ENCODE peak calls at places on chromosomes 4 and X, in five cellular contexts. P, D, G, R and F are unnamed samples.

GRCh38 chr4:1072830-1073446 is 40.4 kb downstream of the RNF212 start:
- DNase-seq in P (peak), D (peak), G (peak), R (peak), F (peak)

GRCh38 chr4:164408831-164409230 is 345.1 kb upstream of the SMIM31 start:
- DNase-seq in P (no peak), D (no peak), G (no peak), R (no peak), F (no peak)

GRCh38 chr4:148514041-148514440 is 71.8 kb upstream of the NR3C2 start:
- DNase-seq in P (no peak), D (no peak), G (peak), R (no peak), F (no peak)

GRCh38 chr4:133921280-133922195 is 280.1 kb downstream of the PABPC4L start:
- DNase-seq in P (peak), D (no peak), G (no peak), R (peak), F (no peak)

GRCh38 chr4:177386416-177386815 is 55.8 kb downstream of the AGA start:
- DNase-seq in P (no peak), D (no peak), G (no peak), R (no peak), F (no peak)

GRCh38 chrX:27680726-27681125 is 90.6 kb downstream of the DCAF8L2 start:
- DNase-seq in P (no peak), D (no peak), G (no peak), R (peak), F (no peak)

GRCh38 chrX:48703642-48704481 is 7.3 kb downstream of the SUV39H1 start:
- DNase-seq in P (peak), D (no peak), G (no peak), R (peak), F (no peak)

GRCh38 chr4:84907145-84907544 is 59.3 kb downstream of the WDFY3 start:
- DNase-seq in P (no peak), D (no peak), G (no peak), R (no peak), F (no peak)

GRCh38 chr4:61245321-61245720 is 45.2 kb downstream of the ADGRL3 start:
- DNase-seq in P (no peak), D (no peak), G (no peak), R (no peak), F (no peak)

GRCh38 chr4:75542824-75543223 is 13.0 kb upstream of the ODAPH start:
- DNase-seq in P (peak), D (no peak), G (peak), R (peak), F (no peak)

GRCh38 chr4:88818650-88819470 is 121.2 kb upstream of the NAP1L5 start:
- DNase-seq in P (peak), D (peak), G (peak), R (peak), F (peak)

GRCh38 chrX:145068450-145068849 is 178.9 kb upstream of the SPANXN1 start:
- DNase-seq in P (no peak), D (no peak), G (no peak), R (no peak), F (no peak)

GRCh38 chrX:108736509-108737479 is at the start of gene IRS4:
- DNase-seq in P (peak), D (no peak), G (no peak), R (peak), F (no peak)

GRCh38 chr4:185634066-185634652 is 98.9 kb upstream of the PDLIM3 start:
- DNase-seq in P (no peak), D (no peak), G (peak), R (peak), F (no peak)

GRCh38 chr4:10108391-10108790 is 8.2 kb downstream of the WDR1 start:
- DNase-seq in P (no peak), D (no peak), G (no peak), R (no peak), F (no peak)

GRCh38 chr4:173436149-173436579 is 37.2 kb upstream of the SCRG1 start:
- DNase-seq in P (peak), D (no peak), G (peak), R (peak), F (no peak)

GRCh38 chr4:23163649-23164436 is 471.1 kb downstream of the GBA3 start:
- DNase-seq in P (peak), D (no peak), G (no peak), R (no peak), F (no peak)

GRCh38 chrX:149757206-149758067 is 16.4 kb upstream of the HSFX1 start:
- DNase-seq in P (no peak), D (peak), G (no peak), R (no peak), F (no peak)

GRCh38 chr4:73776363-73776762 is 36.0 kb downstream of the CXCL8 start:
- DNase-seq in P (peak), D (no peak), G (no peak), R (peak), F (no peak)

GRCh38 chr4:56656346-56656643 is 24.8 kb downstream of the HOPX start:
- DNase-seq in P (peak), D (peak), G (no peak), R (no peak), F (peak)

GRCh38 chr4:121736735-121737351 is 28.1 kb downstream of the SMIM43 start:
- DNase-seq in P (peak), D (peak), G (peak), R (peak), F (peak)

GRCh38 chrX:7318246-7318645 is 170.3 kb upstream of the PUDP start:
- DNase-seq in P (peak), D (no peak), G (no peak), R (no peak), F (no peak)

GRCh38 chr4:153335665-153336064 is 8.8 kb upstream of the MND1 start:
- DNase-seq in P (peak), D (no peak), G (no peak), R (no peak), F (no peak)